ENCODE peak calls at places on chromosomes 16 and 17, in five cellular contexts. D is ovary, O is prostate gland, K is stomach, Z is IMR-90. Y is an unnamed sample. For H3K27me3, the result is how much of the 10 kb centered on the place peaks cover.

GRCh38 chr17:36697907-36698526 is 96.6 kb downstream of the MRM1 start:
- DNase-seq in D (no peak), O (no peak), K (no peak), Z (peak), Y (no peak)

GRCh38 chr16:58644765-58645487 is 15.3 kb upstream of the CNOT1 start:
- DNase-seq in D (no peak), O (no peak), K (no peak), Z (no peak), Y (no peak)

GRCh38 chr17:45904886-45905285 is 10.5 kb downstream of the MAPT start:
- DNase-seq in D (no peak), O (no peak), K (no peak), Z (no peak), Y (no peak)

GRCh38 chr17:64580384-64581307 is 73.9 kb downstream of the CEP95 start:
- DNase-seq in D (no peak), O (no peak), K (no peak), Z (no peak), Y (no peak)

GRCh38 chr17:61000911-61001310 is 323.3 kb downstream of the BCAS3 start:
- DNase-seq in D (no peak), O (no peak), K (no peak), Z (peak), Y (no peak)

GRCh38 chr17:57609125-57609877 is 135.8 kb downstream of the CCDC182 start:
- DNase-seq in D (no peak), O (no peak), K (no peak), Z (no peak), Y (peak)

GRCh38 chr16:87391324-87391949 is 699 bp upstream of the MAP1LC3B start:
- DNase-seq in D (peak), O (no peak), K (peak), Z (no peak), Y (peak)

GRCh38 chr16:52773026-52773425 is 226.1 kb upstream of the TOX3 start:
- DNase-seq in D (no peak), O (no peak), K (no peak), Z (no peak), Y (no peak)

GRCh38 chr17:51372345-51373004 is 112.1 kb downstream of the UTP18 start:
- DNase-seq in D (no peak), O (no peak), K (no peak), Z (peak), Y (no peak)

GRCh38 chr16:70724146-70725023 is 38.5 kb upstream of the MTSS2 start:
- DNase-seq in D (no peak), O (no peak), K (no peak), Z (no peak), Y (no peak)

GRCh38 chr16:72357860-72358259 is 185.9 kb upstream of the PMFBP1 start:
- DNase-seq in D (no peak), O (no peak), K (no peak), Z (peak), Y (no peak)

GRCh38 chr17:824372-824771 is 42.2 kb downstream of the MRM3 start:
- DNase-seq in D (no peak), O (no peak), K (no peak), Z (no peak), Y (no peak)

GRCh38 chr17:59427425-59427921 is 96.0 kb downstream of the YPEL2 start:
- DNase-seq in D (no peak), O (no peak), K (no peak), Z (peak), Y (no peak)

GRCh38 chr16:28110074-28110473 is 46.6 kb upstream of the GSG1L start:
- DNase-seq in D (no peak), O (no peak), K (peak), Z (peak), Y (no peak)

GRCh38 chr16:10554569-10554968 is 25.8 kb downstream of the EMP2 start:
- DNase-seq in D (no peak), O (no peak), K (no peak), Z (no peak), Y (no peak)
- H3K27me3 ChIP-seq in D (under half), O (under half), K (under half), Z (under half), Y (under half)

DNA sequence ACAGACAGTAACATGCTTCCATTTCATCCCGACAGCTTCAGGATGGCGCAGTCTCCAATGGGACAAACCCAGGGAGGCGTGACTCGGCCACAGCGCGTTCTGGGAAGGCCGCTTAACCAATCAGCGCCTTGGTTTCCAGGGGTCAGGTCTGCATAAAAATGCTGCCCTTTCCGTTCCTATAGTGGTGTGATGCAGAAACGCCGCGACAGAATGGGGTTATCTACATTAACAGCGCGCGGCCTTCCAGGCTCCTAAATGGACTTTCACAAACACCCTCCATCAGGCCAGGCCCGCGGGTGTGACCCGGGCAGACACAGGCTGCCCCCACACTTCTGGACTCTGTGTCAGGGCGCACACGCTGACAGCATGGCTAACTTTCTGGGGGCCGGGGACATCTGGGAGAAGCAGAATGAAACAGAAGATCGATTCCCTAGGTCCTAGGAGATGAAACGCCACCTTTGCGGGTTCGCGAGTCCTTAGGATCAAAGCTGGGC is 792 bp downstream of the TMEM231 start:
- DNase-seq in D (peak), O (peak), K (peak), Z (peak), Y (peak)
- TF ChIP-seq POLR2A in D (no peak), O (peak), K (no peak), Z (peak), Y (no peak)

GRCh38 chr17:38485146-38485468 is 56.8 kb downstream of the ARHGAP23 start:
- DNase-seq in D (no peak), O (no peak), K (no peak), Z (no peak), Y (no peak)
- H3K27me3 ChIP-seq in D (under half), O (under half), K (under half), Z (under half), Y (under half)

GRCh38 chr17:62090868-62091267 is 25.8 kb upstream of the MED13 start:
- DNase-seq in D (no peak), O (no peak), K (no peak), Z (no peak), Y (no peak)

GRCh38 chr17:62091804-62092203 is 26.7 kb upstream of the MED13 start:
- DNase-seq in D (no peak), O (no peak), K (no peak), Z (no peak), Y (no peak)

GRCh38 chr17:62092784-62093183 is 27.7 kb upstream of the MED13 start:
- DNase-seq in D (no peak), O (no peak), K (no peak), Z (no peak), Y (no peak)

GRCh38 chr17:62094175-62094574 is 29.1 kb upstream of the MED13 start:
- DNase-seq in D (no peak), O (no peak), K (no peak), Z (peak), Y (no peak)

DNA sequence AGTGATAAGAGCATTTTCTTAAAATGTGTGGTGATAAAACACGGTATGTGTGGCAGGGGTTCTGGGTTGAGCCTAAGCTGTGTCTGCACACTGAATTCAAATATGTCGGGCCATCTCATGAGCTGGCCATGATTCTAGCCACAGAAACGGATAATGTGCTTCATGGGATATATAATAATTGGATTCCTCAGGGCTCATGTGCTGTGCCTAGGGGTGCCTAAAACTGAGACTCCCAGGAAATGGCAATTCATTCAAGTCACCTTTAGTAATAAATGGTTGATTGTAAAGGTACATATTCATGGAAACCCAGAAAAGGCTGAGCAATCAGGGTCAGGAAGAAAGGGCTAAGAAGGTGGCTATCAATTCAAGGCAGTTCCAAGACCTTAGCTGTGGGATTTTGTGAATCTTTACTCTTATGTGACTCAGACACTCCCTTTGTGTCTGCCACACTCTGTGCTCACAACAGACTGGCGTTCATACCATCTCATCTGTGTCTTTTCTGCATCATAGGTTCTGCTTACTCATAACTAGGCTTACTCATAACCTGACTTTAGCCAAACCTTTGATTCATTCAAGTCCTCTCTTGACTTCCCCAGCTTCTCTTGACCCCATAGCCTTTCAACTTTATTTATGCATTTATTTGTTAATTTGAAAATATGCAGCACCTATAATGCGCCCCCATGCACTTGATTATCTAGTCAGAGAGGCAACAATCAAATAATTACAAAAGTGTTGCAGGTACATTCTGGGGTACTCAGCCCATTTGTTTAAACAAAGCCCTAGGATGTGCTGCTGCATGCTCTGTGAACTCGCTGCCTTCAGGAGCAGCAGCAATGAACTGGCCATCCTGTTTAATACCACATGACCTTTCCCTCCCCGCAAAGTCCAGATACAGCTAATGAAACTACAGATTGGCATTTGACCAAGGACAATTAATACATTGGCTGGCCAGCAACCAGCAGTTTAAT is 28.4 kb upstream of the MED13 start:
- DNase-seq in D (no peak), O (no peak), K (no peak), Z (peak), Y (no peak)
- TF ChIP-seq POLR2A in D (no peak), O (no peak), K (no peak), Z (no peak), Y (no peak)

GRCh38 chr17:77694391-77695363 is 263.8 kb upstream of the TNRC6C start:
- DNase-seq in D (no peak), O (no peak), K (no peak), Z (no peak), Y (no peak)
- H3K27me3 ChIP-seq in D (under half), O (under half), K (under half), Z (half or more), Y (under half)

DNA sequence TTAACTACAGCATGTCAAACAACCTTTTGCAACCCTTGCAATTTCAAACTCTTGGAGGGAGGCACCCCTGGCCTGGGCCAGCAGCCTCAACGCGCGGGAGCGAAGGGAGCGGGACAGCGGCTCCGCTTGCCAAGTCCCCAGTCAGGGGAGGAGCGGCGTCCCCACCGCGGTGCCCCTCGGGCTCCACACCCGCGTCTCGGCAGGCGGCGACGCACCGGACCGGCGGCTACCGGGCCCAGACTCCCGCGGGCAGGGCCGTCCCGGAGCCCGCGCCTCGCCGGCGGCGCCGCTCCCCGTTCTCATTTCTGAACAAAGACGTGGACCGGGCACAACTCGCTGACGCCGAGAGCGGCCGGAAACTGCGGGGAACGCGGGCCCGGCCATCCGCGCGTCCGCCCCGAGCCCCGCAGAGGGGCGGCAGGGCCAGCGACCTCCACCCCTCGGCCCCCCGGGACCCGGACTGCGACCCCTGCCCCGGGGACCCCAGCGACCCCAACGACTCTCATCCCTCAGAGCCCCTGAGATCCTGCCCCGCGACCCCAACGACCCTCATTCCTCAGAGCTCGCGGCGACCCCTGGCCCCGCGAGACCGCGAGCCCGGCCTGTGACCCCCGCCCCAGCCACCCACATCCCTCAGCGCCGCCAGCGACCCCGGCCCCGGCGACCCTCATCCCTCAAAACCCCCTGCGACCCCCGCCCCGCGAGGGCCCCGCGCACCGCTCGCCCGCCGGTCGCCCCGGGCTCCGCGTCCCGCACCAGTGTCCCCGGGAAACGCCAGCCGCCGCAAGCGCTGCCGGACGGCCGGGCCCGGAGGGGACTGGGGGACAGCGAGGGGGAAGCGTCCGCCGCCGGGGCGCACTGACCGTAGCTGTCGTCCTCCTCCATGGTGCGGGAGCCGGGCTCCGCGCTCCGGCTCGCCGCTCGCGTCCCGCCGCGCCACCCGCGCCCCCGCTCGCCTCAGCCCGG is at the start of gene CYTH1:
- DNase-seq in D (peak), O (no peak), K (peak), Z (no peak), Y (no peak)
- TF ChIP-seq POLR2A in D (peak), O (peak), K (no peak), Z (peak), Y (no peak)

GRCh38 chr16:80463303-80463702 is 77.5 kb upstream of the DYNLRB2 start:
- DNase-seq in D (no peak), O (no peak), K (no peak), Z (no peak), Y (no peak)
- H3K27me3 ChIP-seq in D (under half), O (under half), K (under half), Z (under half), Y (under half)

GRCh38 chr17:35089846-35090193 is 26.3 kb upstream of the RFFL start:
- DNase-seq in D (no peak), O (no peak), K (no peak), Z (peak), Y (no peak)

GRCh38 chr17:35087731-35088646 is 24.5 kb upstream of the RFFL start:
- DNase-seq in D (peak), O (peak), K (peak), Z (peak), Y (no peak)

GRCh38 chr17:35088647-35088910 is 25.1 kb upstream of the RFFL start:
- DNase-seq in D (no peak), O (peak), K (peak), Z (no peak), Y (peak)

GRCh38 chr17:35086931-35087573 is 23.5 kb upstream of the RFFL start:
- DNase-seq in D (no peak), O (no peak), K (no peak), Z (no peak), Y (no peak)

DNA sequence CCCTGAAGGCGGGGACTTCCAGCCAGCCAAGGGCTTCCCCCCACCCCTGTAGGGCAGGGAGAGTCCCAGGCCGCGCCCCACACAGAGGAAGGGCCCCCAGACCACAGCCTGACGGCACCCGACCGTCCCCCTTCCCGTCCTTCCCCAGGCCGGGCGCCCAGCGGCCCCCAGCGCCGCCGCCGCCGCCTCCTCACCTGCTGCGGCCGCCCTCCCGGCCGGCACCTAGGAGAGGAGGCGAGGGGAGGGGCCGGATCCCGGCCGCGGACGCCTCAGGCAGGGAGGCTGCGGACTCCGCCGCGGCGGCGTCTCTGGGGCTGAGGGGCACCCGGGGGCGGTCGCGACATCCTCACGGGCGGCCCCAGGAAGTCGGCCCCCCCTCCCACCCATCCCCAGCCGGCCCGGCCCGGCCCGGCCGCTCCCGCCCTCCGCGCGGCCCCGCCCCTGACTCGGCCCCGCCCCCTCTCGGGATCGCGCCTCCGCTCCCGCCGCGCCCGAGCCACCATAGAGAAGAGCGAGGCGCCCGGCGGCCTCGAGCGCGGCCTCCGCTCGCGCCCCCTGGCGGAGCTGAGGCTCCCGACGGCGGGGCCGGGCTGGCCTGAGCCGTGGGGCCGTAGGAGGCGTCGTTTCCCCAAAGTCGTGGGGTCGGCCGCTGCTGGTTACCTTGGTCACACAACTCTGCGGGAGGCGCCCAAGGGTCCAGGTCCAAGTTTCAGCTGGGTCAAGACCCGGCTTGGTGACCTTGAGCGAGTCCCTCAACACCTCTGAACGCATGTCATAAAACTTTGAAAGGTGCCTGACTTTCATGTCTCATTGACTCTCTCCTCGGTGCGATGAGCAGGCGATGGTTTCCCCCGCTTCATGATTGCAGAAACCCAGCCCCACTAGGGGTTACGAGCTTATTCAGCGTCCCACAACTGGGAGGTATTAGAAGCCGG is 25.7 kb upstream of the RFFL start:
- DNase-seq in D (peak), O (peak), K (peak), Z (peak), Y (peak)
- TF ChIP-seq POLR2A in D (peak), O (peak), K (no peak), Z (no peak), Y (no peak)

DNA sequence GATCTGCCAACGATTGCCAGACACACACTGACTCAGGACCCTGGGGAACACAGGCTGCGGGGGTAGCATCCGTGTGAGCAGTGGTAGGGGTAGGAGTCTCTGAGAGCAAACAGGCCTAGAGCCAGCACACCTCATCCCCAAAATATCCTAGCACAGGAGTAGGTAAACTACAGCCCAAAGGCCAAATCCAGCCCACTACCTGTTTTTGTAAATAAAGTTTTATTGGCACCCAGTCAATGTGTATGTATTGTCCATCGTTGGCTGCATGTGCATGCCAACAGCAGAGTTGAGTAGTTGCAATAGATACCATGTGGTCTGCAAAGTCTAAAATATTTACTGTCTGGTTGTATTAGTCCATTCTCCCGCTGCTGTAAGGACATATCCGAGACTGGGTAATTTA is 55.5 kb upstream of the GPRC5B start:
- DNase-seq in D (no peak), O (no peak), K (no peak), Z (no peak), Y (no peak)
- H3K27me3 ChIP-seq in D (under half), O (under half), K (under half), Z (under half), Y (under half)

GRCh38 chr17:77491921-77492445 is 351.2 kb downstream of the SEC14L1 start:
- DNase-seq in D (peak), O (no peak), K (no peak), Z (no peak), Y (no peak)

GRCh38 chr17:77489898-77490265 is 349.1 kb downstream of the SEC14L1 start:
- DNase-seq in D (peak), O (peak), K (peak), Z (no peak), Y (no peak)

GRCh38 chr17:77488531-77489238 is 347.9 kb downstream of the SEC14L1 start:
- DNase-seq in D (peak), O (no peak), K (no peak), Z (peak), Y (no peak)

GRCh38 chr17:77489239-77489897 is 348.6 kb downstream of the SEC14L1 start:
- DNase-seq in D (no peak), O (no peak), K (no peak), Z (no peak), Y (no peak)

GRCh38 chr17:77490361-77491183 is 349.8 kb downstream of the SEC14L1 start:
- DNase-seq in D (peak), O (no peak), K (no peak), Z (no peak), Y (no peak)
- TF ChIP-seq POLR2A in D (no peak), O (no peak), K (no peak), Z (no peak), Y (no peak)